ENCODE peak calls at places on chromosomes 16 and 17, in nine cellular contexts. M, D, Z, Q, I, S, K, C and J are unnamed samples.

GRCh38 chr16:89360760-89361435 is 129.5 kb downstream of the ANKRD11 start:
- DNase-seq in K (no peak), S (no peak), Z (peak; percentile 70), M (no peak), Q (no peak), D (no peak), I (no peak), C (no peak), J (no peak)

GRCh38 chr16:28873543-28874201 is 4.6 kb upstream of the ATP2A1 start:
- DNase-seq in C (no peak), I (no peak), K (no peak), S (no peak), D (no peak), Q (no peak), Z (peak; percentile 70), M (no peak), J (no peak)

GRCh38 chr16:22945361-22945760 is 131.4 kb downstream of the HS3ST2 start:
- DNase-seq in Q (no peak), D (no peak), I (no peak), C (no peak), K (no peak), S (no peak), Z (no peak), M (no peak), J (no peak)

GRCh38 chr16:67943256-67943618 is 683 bp downstream of the LCAT start:
- DNase-seq in M (no peak), C (no peak), S (no peak), Q (no peak), Z (no peak), D (no peak), K (no peak), I (no peak), J (no peak)

GRCh38 chr16:59296888-59297287 is 562.8 kb upstream of the GOT2 start:
- DNase-seq in D (no peak), M (no peak), Q (no peak), K (no peak), S (no peak), I (no peak), Z (no peak), C (no peak), J (no peak)

GRCh38 chr16:4053663-4054479 is 62.4 kb downstream of the ADCY9 start:
- DNase-seq in D (peak; percentile 16), Z (peak; percentile 84), I (peak; percentile 86), K (no peak), M (no peak), S (peak; percentile 65), Q (peak; percentile 76), C (peak; percentile 96), J (peak; percentile 27)

GRCh38 chr17:9969301-9969935 is 64.3 kb upstream of the RCVRN start:
- DNase-seq in M (no peak), Z (no peak), C (no peak), K (no peak), Q (no peak), D (no peak), S (no peak), I (no peak), J (no peak)

GRCh38 chr17:29176500-29177351 is 3.5 kb downstream of the MYO18A start:
- DNase-seq in C (no peak), I (no peak), M (no peak), K (peak; percentile 53), Z (peak; percentile 87), Q (peak; percentile 75), S (no peak), D (no peak), J (no peak)

GRCh38 chr16:4614571-4615388 is at the start of gene UBALD1:
- DNase-seq in S (peak; percentile 71), M (peak; percentile 67), I (peak; percentile 84), C (peak; percentile 58), K (peak; percentile 84), D (peak; percentile 44), Q (peak; percentile 93), Z (peak; percentile 93), J (peak; percentile 85)

GRCh38 chr16:73196670-73197069 is 148.7 kb upstream of the ZFHX3 start:
- DNase-seq in C (no peak), D (peak; percentile 35), I (peak; percentile 27), Q (no peak), S (peak; percentile 69), M (no peak), Z (peak; percentile 71), K (peak; percentile 53), J (no peak)

GRCh38 chr17:1074886-1075665 is 78.1 kb downstream of the TIMM22 start:
- DNase-seq in Z (no peak), S (no peak), Q (peak; percentile 64), K (no peak), C (no peak), D (no peak), M (no peak), I (no peak), J (no peak)

GRCh38 chr17:4559851-4560820 is at the start of gene GGT6:
- DNase-seq in C (no peak), Q (no peak), Z (peak; percentile 87), M (no peak), K (no peak), I (peak; percentile 87), S (no peak), D (no peak), J (no peak)

GRCh38 chr17:41915020-41915419 is 3.7 kb downstream of the ACLY start:
- DNase-seq in M (no peak), Z (no peak), K (no peak), D (no peak), C (no peak), Q (no peak), S (no peak), I (no peak), J (no peak)

GRCh38 chr17:43365356-43365755 is 33.4 kb upstream of the ARL4D start:
- DNase-seq in K (no peak), Z (no peak), D (no peak), Q (no peak), C (no peak), M (no peak), I (no peak), S (no peak), J (no peak)
- TF ChIP-seq CTCF in K (peak; percentile 23), Z (no peak), D (peak; percentile 23), Q (no peak), C (no peak), M (no peak), I (no peak), S (no peak), J (peak; percentile 55)

GRCh38 chr17:50914510-50914849 is 48.3 kb upstream of the TOB1 start:
- DNase-seq in S (no peak), K (no peak), I (no peak), Q (no peak), C (no peak), D (no peak), Z (no peak), M (no peak), J (no peak)

GRCh38 chr17:50911890-50912289 is 45.7 kb upstream of the TOB1 start:
- DNase-seq in K (no peak), S (no peak), C (no peak), D (no peak), Q (no peak), M (no peak), I (no peak), Z (no peak), J (no peak)

GRCh38 chr17:50916026-50916707 is 50.0 kb upstream of the TOB1 start:
- DNase-seq in I (no peak), K (no peak), Q (no peak), D (no peak), C (no peak), Z (no peak), M (no peak), S (no peak), J (no peak)

GRCh38 chr17:50911450-50911849 is 45.3 kb upstream of the TOB1 start:
- DNase-seq in Z (no peak), S (no peak), K (no peak), I (no peak), M (no peak), D (no peak), Q (no peak), C (no peak), J (no peak)

DNA sequence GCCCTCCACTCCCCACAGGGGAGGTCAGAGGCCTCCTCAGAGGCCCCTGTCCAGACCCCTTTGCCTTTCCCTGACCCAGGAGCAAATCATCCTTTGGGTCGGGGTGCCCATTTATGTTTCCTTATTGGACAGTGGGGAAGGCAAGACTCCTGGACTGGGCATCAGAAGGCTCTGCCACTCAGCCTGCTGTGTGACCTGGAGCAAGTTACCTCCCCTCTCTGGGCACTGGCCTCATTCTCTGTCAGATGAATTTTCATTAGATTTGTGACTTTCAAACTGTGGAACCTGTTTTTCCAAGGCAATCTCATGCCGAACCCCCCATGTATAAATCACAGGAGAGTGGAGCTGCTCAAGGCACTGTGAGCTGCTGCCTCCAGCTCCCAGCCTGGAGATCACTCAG is 47.0 kb upstream of the TOB1 start:
- DNase-seq in K (no peak), S (no peak), D (no peak), I (no peak), Q (no peak), Z (no peak), M (no peak), C (no peak), J (no peak)
- TF ChIP-seq CTCF in K (no peak), S (no peak), D (no peak), I (no peak), Q (no peak), Z (no peak), M (no peak), C (no peak), J (no peak)

DNA sequence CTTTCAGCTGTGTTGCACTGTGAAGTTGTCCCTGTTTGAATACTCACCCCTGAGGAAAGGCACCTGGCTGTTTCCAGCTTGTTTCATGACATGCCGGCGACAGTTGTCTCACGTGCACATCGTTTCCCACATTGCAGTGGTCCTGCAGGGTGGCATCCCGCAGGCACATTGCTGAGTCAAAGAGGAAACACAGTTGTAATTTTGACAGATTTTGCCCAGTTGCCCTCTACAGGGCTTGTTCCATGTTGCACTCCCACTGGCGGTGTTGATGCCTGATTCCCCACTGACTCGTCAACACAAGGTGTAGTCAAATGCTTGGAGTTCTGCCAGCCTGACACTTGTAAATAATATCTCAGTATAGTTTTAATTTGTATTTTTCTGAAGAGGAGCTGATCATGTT is 23.8 kb downstream of the EPN2 start:
- DNase-seq in D (no peak), I (no peak), C (no peak), Q (no peak), S (no peak), K (no peak), Z (no peak), M (no peak), J (no peak)
- TF ChIP-seq CTCF in D (peak; percentile 36), I (no peak), C (no peak), Q (no peak), S (no peak), K (no peak), Z (peak; percentile 10), M (no peak), J (peak; percentile 41)

DNA sequence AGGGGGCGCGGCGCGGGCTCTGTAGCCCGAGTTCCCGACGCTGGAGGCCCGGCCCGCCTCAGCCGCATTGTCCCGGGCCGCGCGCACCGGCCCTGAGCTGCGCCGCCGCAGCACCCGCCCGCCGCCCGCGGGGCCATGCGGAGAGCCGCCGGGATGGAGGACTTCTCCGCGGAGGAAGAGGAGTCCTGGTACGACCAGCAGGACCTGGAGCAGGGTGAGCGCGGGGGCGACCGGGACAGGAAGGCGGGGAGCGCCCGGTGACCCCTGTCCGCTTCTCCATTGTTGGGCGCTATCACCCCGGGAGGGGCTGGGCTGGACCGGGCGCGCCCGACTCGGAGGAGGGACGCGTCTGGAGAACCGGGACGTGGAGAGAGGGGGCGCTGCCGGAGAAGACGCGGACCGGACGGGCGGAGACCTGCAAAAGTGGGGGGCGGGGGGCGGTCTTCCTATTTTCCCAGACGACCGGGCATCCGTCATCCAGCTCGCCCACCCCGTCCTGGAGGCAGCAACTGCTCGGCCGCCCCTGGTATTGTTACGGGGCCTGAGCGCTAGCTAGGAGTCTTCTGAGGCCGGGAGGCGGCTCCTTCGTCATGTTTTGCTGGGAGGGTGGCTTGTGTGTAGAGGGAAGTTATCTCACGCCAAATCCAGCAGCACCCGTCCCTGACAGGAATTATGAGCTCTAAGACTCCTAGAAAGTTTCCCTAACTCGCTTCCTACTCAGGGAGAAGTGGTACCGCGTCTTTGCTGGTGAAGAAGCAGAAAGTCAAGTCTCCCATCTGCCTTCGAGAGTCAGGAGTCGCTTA is 678 bp downstream of the CDR2L start:
- DNase-seq in I (peak; percentile 80), Q (peak; percentile 89), K (peak; percentile 78), M (peak; percentile 75), S (peak; percentile 73), Z (peak; percentile 87), D (peak; percentile 15), C (peak; percentile 66), J (peak; percentile 83)
- TF ChIP-seq CTCF in I (peak; percentile 26), Q (peak; percentile 40), K (no peak), M (no peak), S (peak; percentile 37), Z (peak; percentile 33), D (peak; percentile 45), C (peak; percentile 59), J (peak; percentile 26)